ENCODE peak calls at places on chromosomes 2 and 18, in ten cellular contexts. N is mammary epithelial cell, T is chondrocyte, Y is endothelial cell, H is B cell, L is kidney epithelial cell, F is H9, Z is RWPE1, B is left ventricle myocardium inferior, R is GM10248. K is an unnamed sample.

GRCh38 chr2:28558918-28559317 is 63.1 kb downstream of the PLB1 start:
- DNase-seq in Z (no peak), R (no peak), L (no peak), N (no peak), B (no peak), H (no peak), Y (no peak), T (no peak), F (no peak), K (no peak)

GRCh38 chr18:75582406-75582821 is 154.9 kb upstream of the SMIM21 start:
- DNase-seq in H (no peak), B (no peak), N (no peak), F (no peak), T (no peak), Z (no peak), Y (no peak), L (no peak), R (no peak), K (no peak)

GRCh38 chr2:100245681-100246080 is 76.6 kb downstream of the LONRF2 start:
- DNase-seq in T (no peak), B (no peak), N (no peak), Z (no peak), Y (no peak), H (no peak), R (no peak), F (no peak), L (no peak), K (peak; percentile 39)

GRCh38 chr2:156476021-156476420 is 39.8 kb downstream of the GPD2 start:
- DNase-seq in B (no peak), Y (no peak), Z (no peak), L (no peak), F (no peak), N (no peak), R (no peak), H (no peak), T (no peak), K (no peak)

GRCh38 chr2:103284750-103285149 is 522.9 kb downstream of the TMEM182 start:
- DNase-seq in B (no peak), H (no peak), N (no peak), T (no peak), Z (no peak), L (no peak), F (no peak), R (no peak), Y (no peak), K (no peak)

GRCh38 chr2:152611458-152612231 is 105.6 kb downstream of the PRPF40A start:
- DNase-seq in Z (no peak), N (peak; percentile 28), T (no peak), F (no peak), L (peak; percentile 54), H (peak; percentile 45), R (peak; percentile 57), Y (no peak), B (peak; percentile 30), K (peak; percentile 80)

GRCh38 chr2:46315103-46315890 is 18.1 kb downstream of the EPAS1 start:
- DNase-seq in Y (peak; percentile 18), R (no peak), L (peak; percentile 85), T (no peak), F (no peak), Z (peak; percentile 91), N (peak; percentile 98), B (peak; percentile 89), H (peak; percentile 6), K (peak; percentile 57)

GRCh38 chr2:145812163-145812554 is 1292.2 kb upstream of the ZEB2 start:
- DNase-seq in N (no peak), F (no peak), R (no peak), L (no peak), Z (no peak), T (no peak), H (no peak), B (no peak), Y (no peak), K (no peak)

GRCh38 chr2:101900375-101900774 is 91.4 kb upstream of the IL1R2 start:
- DNase-seq in T (no peak), B (no peak), N (no peak), L (no peak), H (no peak), F (no peak), R (peak; percentile 24), Z (peak; percentile 50), Y (no peak), K (no peak)

GRCh38 chr2:213065583-213066444 is 85.6 kb downstream of the IKZF2 start:
- DNase-seq in Y (peak; percentile 6), F (peak; percentile 39), N (peak; percentile 37), Z (no peak), H (peak; percentile 41), R (no peak), T (no peak), L (no peak), B (peak; percentile 22), K (no peak)

GRCh38 chr18:6414723-6415362 is at the start of gene L3MBTL4:
- DNase-seq in Y (peak; percentile 14), H (peak; percentile 50), T (no peak), F (peak; percentile 52), R (peak; percentile 74), Z (peak; percentile 13), B (peak; percentile 16), N (peak; percentile 21), L (no peak), K (no peak)

GRCh38 chr2:219171231-219171651 is 1.4 kb upstream of the SLC23A3 start:
- DNase-seq in N (peak; percentile 23), B (peak; percentile 29), H (no peak), T (no peak), Y (peak; percentile 63), R (peak; percentile 46), F (peak; percentile 63), L (peak; percentile 55), Z (peak; percentile 37), K (no peak)

GRCh38 chr2:224208034-224208433 is 168.9 kb upstream of the SERPINE2 start:
- DNase-seq in T (no peak), Z (no peak), H (no peak), B (no peak), R (no peak), N (no peak), L (no peak), Y (no peak), F (no peak), K (no peak)

GRCh38 chr2:207616185-207616584 is 9.0 kb downstream of the METTL21A start:
- DNase-seq in F (no peak), T (no peak), H (no peak), R (no peak), Y (no peak), L (no peak), Z (peak; percentile 59), B (no peak), N (peak; percentile 36), K (no peak)
- TF ChIP-seq CTCF in F (no peak), T (no peak), H (no peak), R (no peak), Y (no peak), L (no peak), Z (no peak), B (no peak), N (no peak), K (no peak)

GRCh38 chr2:124248366-124248765 is 223.3 kb downstream of the CNTNAP5 start:
- DNase-seq in R (no peak), H (no peak), F (no peak), T (no peak), Y (no peak), B (no peak), Z (no peak), N (no peak), L (no peak), K (no peak)

GRCh38 chr2:124254621-124255020 is 229.5 kb downstream of the CNTNAP5 start:
- DNase-seq in Y (no peak), L (no peak), F (no peak), R (no peak), T (no peak), Z (peak; percentile 2), N (no peak), B (no peak), H (no peak), K (no peak)

DNA sequence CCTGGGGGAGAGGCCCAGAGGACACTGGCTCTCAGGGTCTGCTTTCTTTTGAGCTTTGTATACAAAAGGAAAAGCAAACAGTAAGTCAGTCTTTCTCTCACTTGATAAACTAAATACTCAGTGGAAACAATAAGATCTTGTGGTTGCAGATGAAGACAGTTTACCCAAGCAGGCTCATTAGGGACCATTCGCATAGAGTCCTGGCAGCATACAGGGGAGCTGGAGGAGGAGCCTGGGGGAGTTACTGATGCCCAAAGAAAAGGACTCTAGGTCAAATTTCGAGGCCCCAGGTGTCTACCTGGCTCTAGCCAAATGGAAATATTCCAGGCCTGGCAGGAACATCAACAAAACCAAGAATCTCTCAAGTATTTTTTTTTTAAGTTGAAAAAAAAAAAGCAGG is 225.3 kb downstream of the CNTNAP5 start:
- DNase-seq in N (no peak), B (no peak), Y (no peak), F (no peak), H (no peak), L (no peak), R (no peak), T (no peak), Z (no peak), K (no peak)
- TF ChIP-seq CTCF in N (no peak), B (no peak), Y (no peak), F (no peak), H (no peak), L (no peak), R (no peak), T (no peak), Z (no peak), K (no peak)

DNA sequence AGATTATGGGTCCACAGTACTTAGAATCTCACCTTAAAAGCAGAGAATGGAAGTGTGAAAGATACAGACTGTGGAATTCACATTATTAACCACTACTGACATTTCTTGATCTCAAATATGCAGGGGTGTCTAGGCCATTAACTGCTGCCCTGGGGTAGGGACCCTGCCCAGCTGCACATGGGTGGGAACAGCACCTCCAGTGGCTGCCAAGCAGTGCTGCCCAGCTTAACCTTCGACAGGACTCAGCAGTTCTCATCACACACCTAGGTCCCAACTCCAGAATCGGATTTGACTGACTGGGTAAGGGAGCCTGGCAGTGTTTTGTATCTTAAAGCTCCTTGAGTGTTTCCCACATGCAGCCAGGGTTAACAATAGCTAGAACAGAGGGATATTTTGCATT is 14.9 kb downstream of the ERFE start:
- DNase-seq in N (no peak), Y (no peak), R (no peak), Z (no peak), L (no peak), H (no peak), B (no peak), F (no peak), T (no peak), K (no peak)
- TF ChIP-seq CTCF in N (peak; percentile 27), Y (no peak), R (no peak), Z (no peak), L (peak; percentile 38), H (no peak), B (no peak), F (peak; percentile 56), T (peak; percentile 50), K (no peak)

DNA sequence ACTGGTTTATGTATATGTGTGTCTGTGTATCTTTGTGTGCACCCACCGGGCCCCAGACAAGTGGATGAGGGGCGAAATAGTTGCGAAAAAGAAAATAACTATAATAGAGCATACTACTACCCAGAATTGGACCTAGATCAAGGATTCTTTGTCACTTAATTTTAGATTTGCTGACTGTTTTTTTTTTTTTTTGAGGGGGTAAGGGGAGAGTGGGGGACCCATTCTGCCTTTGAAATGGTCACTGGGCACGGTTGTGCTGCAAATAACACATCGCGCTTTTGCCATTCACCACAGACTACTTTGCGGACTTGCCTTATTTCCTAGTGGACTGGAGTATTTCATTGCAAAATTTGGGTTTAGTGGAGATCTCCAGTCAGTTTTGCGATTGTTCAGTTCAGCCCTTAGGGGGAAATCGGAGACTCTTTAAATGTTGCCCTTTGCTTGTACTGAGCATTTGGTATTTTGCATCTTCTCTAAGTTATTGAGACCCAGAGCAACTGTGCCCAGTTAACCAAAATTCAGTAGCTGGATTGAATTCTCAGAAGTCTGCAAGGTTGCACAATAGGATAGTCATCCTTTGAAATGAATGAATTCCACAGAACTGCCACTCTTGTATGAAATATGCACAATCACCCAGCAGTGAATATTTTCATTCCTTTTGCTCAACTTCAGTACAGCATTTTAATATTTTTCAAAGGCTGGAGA is 2.8 kb downstream of the TRIB2 start:
- DNase-seq in Y (no peak), R (no peak), B (no peak), Z (peak; percentile 40), T (no peak), L (no peak), N (peak; percentile 50), F (no peak), H (no peak), K (no peak)
- TF ChIP-seq CTCF in Y (no peak), R (no peak), B (no peak), Z (no peak), T (no peak), L (no peak), N (no peak), F (no peak), H (no peak), K (no peak)